ENCODE peak calls at places on chromosomes 12 and 14, in five cellular contexts. X is CD8-positive, alpha-beta T cell; Q is neural progenitor cell; K is pancreas; H is keratinocyte. P is an unnamed sample.

GRCh38 chr14:61695695-61696527 is 598 bp downstream of the HIF1A start:
- DNase-seq in X (peak; percentile 34), Q (peak; percentile 89), K (peak; percentile 76), H (no peak), P (no peak)

GRCh38 chr14:59175404-59175803 is 13.1 kb upstream of the DAAM1 start:
- DNase-seq in X (no peak), Q (no peak), K (no peak), H (no peak), P (no peak)

GRCh38 chr12:49332891-49333371 is 4.1 kb downstream of the C1QL4 start:
- DNase-seq in X (no peak), Q (no peak), K (no peak), H (no peak), P (no peak)

GRCh38 chr12:25648460-25648859 is 95.4 kb upstream of the LMNTD1 start:
- DNase-seq in X (no peak), Q (peak; percentile 55), K (no peak), H (no peak), P (peak; percentile 35)

GRCh38 chr12:31491819-31492598 is 98.9 kb downstream of the DENND5B start:
- DNase-seq in X (no peak), Q (no peak), K (no peak), H (peak; percentile 71), P (peak; percentile 83)

GRCh38 chr12:18139254-18139653 is 49.3 kb upstream of the RERGL start:
- DNase-seq in X (no peak), Q (no peak), K (no peak), H (no peak), P (no peak)

GRCh38 chr14:44404021-44404420 is 103.1 kb downstream of the FSCB start:
- DNase-seq in X (no peak), Q (no peak), K (no peak), H (no peak), P (no peak)

GRCh38 chr12:104733717-104734175 is 224.3 kb downstream of the SLC41A2 start:
- DNase-seq in X (no peak), Q (peak; percentile 51), K (no peak), H (no peak), P (no peak)

GRCh38 chr14:64720190-64720589 is 16.0 kb downstream of the PLEKHG3 start:
- DNase-seq in X (no peak), Q (no peak), K (peak; percentile 63), H (peak; percentile 81), P (peak; percentile 95)

DNA sequence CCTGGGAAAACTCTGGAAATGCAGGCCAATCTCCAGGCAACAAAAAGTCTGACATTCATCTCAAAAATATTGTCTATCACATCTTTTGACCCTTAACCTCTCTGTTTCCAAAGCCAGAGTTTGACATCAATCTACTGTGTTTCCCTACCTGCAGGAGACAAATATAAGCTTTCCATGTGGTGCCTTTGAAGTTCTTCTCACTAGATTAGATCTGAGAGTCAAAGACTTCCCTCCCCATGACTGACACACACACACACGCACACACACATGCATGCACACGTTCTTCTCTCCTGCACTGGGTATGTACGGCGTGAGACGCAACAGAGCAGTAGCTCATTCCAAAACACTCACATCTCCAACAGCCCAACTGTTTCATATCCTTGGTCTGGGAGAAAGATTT is 8.1 kb upstream of the ITPR2 start:
- DNase-seq in X (peak; percentile 15), Q (no peak), K (no peak), H (no peak), P (no peak)
- H3K4me3 ChIP-seq in X (no peak overlapping the region), Q (no peak overlapping the region), K (no peak overlapping the region), H (no peak overlapping the region), P (no peak overlapping the region)

GRCh38 chr14:76136476-76137160 is 15.1 kb upstream of the GPATCH2L start:
- DNase-seq in X (no peak), Q (no peak), K (no peak), H (no peak), P (no peak)

GRCh38 chr14:76138119-76138757 is 13.5 kb upstream of the GPATCH2L start:
- DNase-seq in X (no peak), Q (peak; percentile 51), K (no peak), H (no peak), P (no peak)

GRCh38 chr14:76133103-76133502 is 18.6 kb upstream of the GPATCH2L start:
- DNase-seq in X (no peak), Q (peak; percentile 71), K (no peak), H (no peak), P (no peak)

GRCh38 chr14:76138758-76139723 is 12.7 kb upstream of the GPATCH2L start:
- DNase-seq in X (no peak), Q (peak; percentile 94), K (peak; percentile 61), H (no peak), P (no peak)

DNA sequence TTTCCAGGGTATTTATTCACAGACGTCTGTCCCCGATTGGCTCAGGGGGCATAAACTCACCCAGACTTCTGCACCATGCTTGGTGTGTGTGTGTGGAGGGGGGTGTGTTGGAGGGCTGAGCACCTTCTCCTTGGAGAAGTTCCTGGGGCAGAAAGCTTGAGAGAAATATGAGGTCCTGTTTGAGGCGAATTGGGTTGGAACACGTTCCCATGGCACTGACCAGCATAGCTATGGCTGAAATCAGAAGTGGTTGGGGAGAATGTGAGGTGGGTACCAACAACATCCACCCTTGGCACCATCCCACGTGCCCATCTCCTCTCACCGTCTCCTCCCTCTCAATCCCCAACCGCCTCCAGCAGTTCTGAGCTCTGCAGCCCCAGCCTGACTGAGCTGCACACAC is 16.0 kb upstream of the GPATCH2L start:
- DNase-seq in X (no peak), Q (peak; percentile 11), K (no peak), H (no peak), P (no peak)
- H3K27me3 ChIP-seq in X (peaks cover 22% of the 10 kb centered on the region), Q (peaks cover 94% of the 10 kb centered on the region), K (peaks cover 5% of the 10 kb centered on the region), H (peaks cover 67% of the 10 kb centered on the region), P (peaks cover 65% of the 10 kb centered on the region)

GRCh38 chr12:116202940-116203339 is 74.6 kb downstream of the MED13L start:
- DNase-seq in X (no peak), Q (no peak), K (no peak), H (no peak), P (no peak)
- TF ChIP-seq CTCF in X (no peak), Q (no peak), K (no peak), H (no peak), P (peak; percentile 4)

GRCh38 chr12:2384533-2385328 is 331.9 kb downstream of the CACNA1C start:
- DNase-seq in X (no peak), Q (no peak), K (no peak), H (no peak), P (peak; percentile 28)

GRCh38 chr12:2386566-2386965 is 333.8 kb downstream of the CACNA1C start:
- DNase-seq in X (no peak), Q (no peak), K (no peak), H (no peak), P (no peak)

GRCh38 chr12:2384029-2384386 is 331.2 kb downstream of the CACNA1C start:
- DNase-seq in X (no peak), Q (no peak), K (no peak), H (no peak), P (no peak)

GRCh38 chr12:2387051-2387834 is 334.5 kb downstream of the CACNA1C start:
- DNase-seq in X (no peak), Q (no peak), K (no peak), H (no peak), P (no peak)

DNA sequence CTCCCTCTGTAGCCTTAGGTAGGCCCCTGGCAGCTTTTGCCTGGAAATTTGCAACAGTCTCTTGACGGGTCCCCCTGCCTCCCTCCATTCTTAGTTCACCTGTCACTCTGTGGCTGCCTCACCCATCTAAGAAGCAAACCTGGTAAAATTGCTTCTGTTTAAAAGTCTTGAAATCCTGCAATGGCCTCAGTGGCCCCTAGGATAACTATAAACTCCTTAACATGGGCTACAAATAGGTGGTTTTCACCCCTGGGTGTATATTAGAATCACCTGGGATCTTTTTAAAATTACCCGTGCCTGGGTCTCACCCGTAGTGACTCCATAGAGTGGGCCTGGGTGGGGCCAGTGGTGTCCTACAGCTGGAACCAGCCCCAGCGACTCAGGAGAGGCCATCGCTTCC is 332.7 kb downstream of the CACNA1C start:
- DNase-seq in X (no peak), Q (no peak), K (no peak), H (no peak), P (no peak)
- H3K4me3 ChIP-seq in X (no peak overlapping the region), Q (no peak overlapping the region), K (no peak overlapping the region), H (no peak overlapping the region), P (no peak overlapping the region)

GRCh38 chr12:76445469-76445868 is 97.3 kb upstream of the BBS10 start:
- DNase-seq in X (no peak), Q (no peak), K (no peak), H (no peak), P (no peak)
- H3K27me3 ChIP-seq in X (no peaks in the 10 kb centered on the region), Q (no peaks in the 10 kb centered on the region), K (no peaks in the 10 kb centered on the region), H (no peaks in the 10 kb centered on the region), P (no peaks in the 10 kb centered on the region)